ENCODE peak calls at places on chromosomes 12 and 14, in ten cellular contexts. S, D, M, A, P, N, Z, Y, C and B are unnamed samples.

GRCh38 chr12:109273354-109273753 is 35.7 kb downstream of the FOXN4 start:
- DNase-seq in S (no peak), D (no peak), M (no peak), A (peak), P (no peak), N (no peak), Z (no peak), Y (no peak), C (no peak), B (no peak)

GRCh38 chr14:93536945-93537344 is 106.2 kb downstream of the UNC79 start:
- DNase-seq in S (no peak), D (no peak), M (no peak), A (no peak), P (no peak), N (no peak), Z (peak), Y (no peak), C (no peak), B (no peak)

GRCh38 chr12:131817241-131817640 is 11.0 kb upstream of the MMP17 start:
- DNase-seq in S (no peak), D (no peak), M (no peak), A (no peak), P (no peak), N (no peak), Z (no peak), Y (no peak), C (no peak), B (no peak)

GRCh38 chr12:123450636-123451035 is 7.3 kb upstream of the SNRNP35 start:
- DNase-seq in S (no peak), D (no peak), M (no peak), A (no peak), P (no peak), N (no peak), Z (no peak), Y (no peak), C (no peak), B (no peak)

GRCh38 chr14:74400919-74401503 is 25.0 kb downstream of the SYNDIG1L start:
- DNase-seq in S (no peak), D (no peak), M (no peak), A (no peak), P (no peak), N (no peak), Z (no peak), Y (no peak), C (no peak), B (no peak)

GRCh38 chr12:11705010-11705409 is 55.5 kb downstream of the ETV6 start:
- DNase-seq in S (no peak), D (no peak), M (no peak), A (no peak), P (peak), N (no peak), Z (peak), Y (peak), C (peak), B (no peak)

GRCh38 chr12:93571854-93572711 is at the start of gene SOCS2:
- DNase-seq in S (peak), D (no peak), M (peak), A (peak), P (peak), N (no peak), Z (peak), Y (no peak), C (no peak), B (no peak)

GRCh38 chr12:65816086-65816485 is 8.2 kb upstream of the HMGA2 start:
- DNase-seq in S (no peak), D (no peak), M (no peak), A (no peak), P (no peak), N (no peak), Z (no peak), Y (no peak), C (no peak), B (no peak)

GRCh38 chr14:72745991-72746980 is 147.6 kb downstream of the DPF3 start:
- DNase-seq in S (no peak), D (no peak), M (no peak), A (no peak), P (peak), N (no peak), Z (peak), Y (peak), C (peak), B (no peak)

GRCh38 chr12:116104167-116104750 is 173.2 kb downstream of the MED13L start:
- DNase-seq in S (no peak), D (no peak), M (no peak), A (no peak), P (peak), N (no peak), Z (no peak), Y (no peak), C (no peak), B (no peak)

GRCh38 chr12:18496156-18496555 is 234.8 kb downstream of the PIK3C2G start:
- DNase-seq in S (no peak), D (no peak), M (no peak), A (no peak), P (no peak), N (no peak), Z (no peak), Y (no peak), C (no peak), B (no peak)

GRCh38 chr14:58637040-58637390 is 747 bp upstream of the DACT1 start:
- DNase-seq in S (peak), D (peak), M (peak), A (no peak), P (peak), N (no peak), Z (peak), Y (peak), C (peak), B (no peak)

GRCh38 chr14:101225116-101225728 is 321.7 kb upstream of the RTL1 start:
- DNase-seq in S (no peak), D (peak), M (no peak), A (no peak), P (no peak), N (no peak), Z (no peak), Y (no peak), C (no peak), B (no peak)

GRCh38 chr14:95294834-95295599 is 24.7 kb downstream of the CLMN start:
- DNase-seq in S (no peak), D (no peak), M (peak), A (no peak), P (no peak), N (no peak), Z (peak), Y (peak), C (no peak), B (no peak)

GRCh38 chr12:54983536-54984102 is 943 bp downstream of the TESPA1 start:
- DNase-seq in S (no peak), D (no peak), M (no peak), A (no peak), P (no peak), N (peak), Z (no peak), Y (no peak), C (no peak), B (no peak)

GRCh38 chr12:91361864-91362263 is 179.2 kb upstream of the DCN start:
- DNase-seq in S (no peak), D (no peak), M (no peak), A (no peak), P (peak), N (no peak), Z (peak), Y (peak), C (no peak), B (no peak)

GRCh38 chr12:34405286-34406227 is 383.3 kb downstream of the ALG10 start:
- DNase-seq in S (peak), D (peak), M (peak), A (peak), P (no peak), N (no peak), Z (no peak), Y (no peak), C (no peak), B (no peak)

GRCh38 chr14:104278214-104278534 is 139.8 kb downstream of the KIF26A start:
- DNase-seq in S (no peak), D (no peak), M (no peak), A (no peak), P (no peak), N (no peak), Z (no peak), Y (no peak), C (no peak), B (no peak)

GRCh38 chr14:21268612-21269251 is 510 bp downstream of the HNRNPC start:
- DNase-seq in S (peak), D (no peak), M (peak), A (no peak), P (peak), N (no peak), Z (peak), Y (peak), C (no peak), B (no peak)

GRCh38 chr12:110247340-110248095 is 33.5 kb upstream of the ATP2A2 start:
- DNase-seq in S (no peak), D (no peak), M (peak), A (no peak), P (no peak), N (no peak), Z (peak), Y (peak), C (no peak), B (no peak)

GRCh38 chr12:6372403-6373003 is 2.9 kb downstream of the SCNN1A start:
- DNase-seq in S (peak), D (no peak), M (peak), A (no peak), P (peak), N (no peak), Z (peak), Y (peak), C (peak), B (peak)

GRCh38 chr12:121240484-121241202 is 30.7 kb downstream of the P2RX4 start:
- DNase-seq in S (peak), D (peak), M (peak), A (peak), P (no peak), N (peak), Z (no peak), Y (no peak), C (no peak), B (peak)

GRCh38 chr14:81144811-81145598 is 75.8 kb downstream of the GTF2A1 start:
- DNase-seq in S (no peak), D (no peak), M (no peak), A (no peak), P (no peak), N (no peak), Z (no peak), Y (no peak), C (no peak), B (no peak)

GRCh38 chr12:103523771-103524170 is 28.0 kb upstream of the C12orf42 start:
- DNase-seq in S (no peak), D (no peak), M (no peak), A (no peak), P (no peak), N (no peak), Z (peak), Y (peak), C (no peak), B (no peak)

GRCh38 chr12:117404203-117404853 is 42.9 kb upstream of the NOS1 start:
- DNase-seq in S (no peak), D (peak), M (no peak), A (no peak), P (no peak), N (no peak), Z (no peak), Y (no peak), C (no peak), B (no peak)

GRCh38 chr14:39488600-39488999 is 56.4 kb upstream of the FBXO33 start:
- DNase-seq in S (no peak), D (no peak), M (no peak), A (peak), P (peak), N (no peak), Z (no peak), Y (no peak), C (no peak), B (no peak)

GRCh38 chr12:119229837-119230236 is 51.1 kb downstream of the HSPB8 start:
- DNase-seq in S (no peak), D (no peak), M (no peak), A (peak), P (peak), N (no peak), Z (peak), Y (peak), C (no peak), B (no peak)

GRCh38 chr12:89775336-89776005 is 66.8 kb upstream of the ATP2B1 start:
- DNase-seq in S (no peak), D (no peak), M (no peak), A (no peak), P (peak), N (no peak), Z (no peak), Y (no peak), C (peak), B (no peak)

GRCh38 chr14:21326972-21327371 is 47.1 kb downstream of the RPGRIP1 start:
- DNase-seq in S (no peak), D (no peak), M (no peak), A (no peak), P (no peak), N (no peak), Z (no peak), Y (no peak), C (no peak), B (no peak)

GRCh38 chr14:94322648-94323570 is at the start of gene SERPINA6:
- DNase-seq in S (no peak), D (no peak), M (no peak), A (no peak), P (peak), N (no peak), Z (no peak), Y (no peak), C (no peak), B (no peak)

GRCh38 chr12:104443008-104443407 is 13.7 kb upstream of the CHST11 start:
- DNase-seq in S (no peak), D (no peak), M (no peak), A (no peak), P (no peak), N (no peak), Z (no peak), Y (no peak), C (no peak), B (no peak)

GRCh38 chr12:114272071-114272470 is 133.9 kb downstream of the TBX5 start:
- DNase-seq in S (no peak), D (no peak), M (no peak), A (no peak), P (no peak), N (no peak), Z (no peak), Y (no peak), C (no peak), B (no peak)

GRCh38 chr14:77547512-77547911 is 48.9 kb upstream of the ISM2 start:
- DNase-seq in S (no peak), D (no peak), M (no peak), A (no peak), P (no peak), N (no peak), Z (no peak), Y (no peak), C (no peak), B (no peak)
- TF ChIP-seq CTCF in S (no peak), D (no peak), M (no peak), A (no peak), P (no peak), N (no peak), Z (no peak), Y (peak), C (peak), B (no peak)

GRCh38 chr12:32895688-32896437 is 714 bp downstream of the PKP2 start:
- DNase-seq in S (no peak), D (no peak), M (peak), A (peak), P (no peak), N (no peak), Z (peak), Y (peak), C (no peak), B (no peak)
- TF ChIP-seq CTCF in S (no peak), D (no peak), M (peak), A (no peak), P (no peak), N (no peak), Z (peak), Y (peak), C (no peak), B (no peak)

GRCh38 chr14:22847661-22848341 is 11.4 kb downstream of the MMP14 start:
- DNase-seq in S (no peak), D (no peak), M (no peak), A (no peak), P (peak), N (no peak), Z (peak), Y (no peak), C (no peak), B (no peak)
- TF ChIP-seq CTCF in S (no peak), D (no peak), M (no peak), A (no peak), P (peak), N (no peak), Z (no peak), Y (peak), C (peak), B (no peak)

GRCh38 chr12:3293446-3294161 is 197.4 kb upstream of the PRMT8 start:
- DNase-seq in S (no peak), D (no peak), M (no peak), A (no peak), P (peak), N (no peak), Z (peak), Y (peak), C (no peak), B (no peak)
- TF ChIP-seq CTCF in S (no peak), D (no peak), M (no peak), A (no peak), P (no peak), N (no peak), Z (no peak), Y (peak), C (peak), B (no peak)